ENCODE peak calls at places on chromosomes 12 and 14, in eight cellular contexts. W is activated CD4-positive, alpha-beta memory T cell treated with anti-CD3 and anti-CD28 coated beads, Interleukin-2, amount 10 ng/mL, durations not matched to agents 7 days and 5 days; A is Ammon's horn; Y is activated CD4-positive, alpha-beta T cell treated with anti-CD3 and anti-CD28 coated beads, Interleukin-2, amount 50 U/mL, for 1 hour; C is stimulated activated CD8-positive, alpha-beta memory T cell treated with anti-CD3 and anti-CD28 coated beads, Interleukin-15, amount 100 ng/mL, for 24 hours; S is amygdala; N is choroid plexus epithelial cell; O is 8988T. J is an unnamed sample.

GRCh38 chr12:124053855-124054254 is 80.8 kb downstream of the ZNF664 start:
- DNase-seq in S (no peak), N (peak), C (no peak), W (no peak), Y (no peak), O (no peak), A (peak), J (peak)

GRCh38 chr14:94489336-94489735 is 13.3 kb upstream of the SERPINA9 start:
- DNase-seq in C (no peak), W (no peak), Y (no peak), O (no peak), N (no peak), A (no peak), S (no peak), J (no peak)

GRCh38 chr14:98926151-98926550 is 345.8 kb downstream of the BCL11B start:
- DNase-seq in W (peak), S (no peak), A (no peak), O (no peak), N (no peak), C (no peak), Y (peak), J (no peak)

GRCh38 chr12:125184213-125184952 is 119.1 kb downstream of the AACS start:
- DNase-seq in O (no peak), C (no peak), Y (no peak), A (no peak), N (no peak), W (no peak), S (no peak), J (no peak)

GRCh38 chr12:18139989-18140596 is 50.1 kb upstream of the RERGL start:
- DNase-seq in Y (no peak), S (no peak), W (no peak), O (no peak), C (no peak), N (peak), A (peak), J (no peak)

GRCh38 chr14:53999061-53999488 is 42.5 kb upstream of the BMP4 start:
- DNase-seq in Y (no peak), W (no peak), A (no peak), S (no peak), C (no peak), N (peak), O (no peak), J (no peak)

GRCh38 chr14:69356903-69357543 is 41.1 kb downstream of the ERH start:
- DNase-seq in S (no peak), C (no peak), W (no peak), Y (no peak), O (no peak), A (no peak), N (no peak), J (no peak)

GRCh38 chr12:124567673-124568373 is 411 bp upstream of the NCOR2 start:
- DNase-seq in W (peak), Y (peak), C (peak), A (peak), S (peak), O (peak), N (peak), J (peak)

GRCh38 chr12:69475237-69475984 is 5.2 kb downstream of the FRS2 start:
- DNase-seq in S (no peak), A (peak), N (peak), O (no peak), C (no peak), Y (no peak), W (no peak), J (peak)

GRCh38 chr12:109637996-109638395 is 64.4 kb downstream of the MVK start:
- DNase-seq in Y (no peak), N (no peak), O (no peak), C (no peak), W (no peak), S (no peak), A (no peak), J (no peak)

GRCh38 chr14:77761205-77761931 is 412 bp upstream of the SNW1 start:
- DNase-seq in N (peak), S (no peak), A (peak), W (peak), O (no peak), Y (no peak), C (no peak), J (no peak)

GRCh38 chr14:95460647-95461478 is 55.6 kb downstream of the SYNE3 start:
- DNase-seq in S (peak), C (no peak), N (peak), Y (no peak), O (peak), A (peak), W (no peak), J (peak)

GRCh38 chr14:91417983-91418386 is 365 bp upstream of the CCDC88C start:
- DNase-seq in W (peak), Y (peak), N (no peak), S (no peak), C (no peak), O (peak), A (no peak), J (no peak)

GRCh38 chr14:97306785-97307246 is 509.6 kb downstream of the VRK1 start:
- DNase-seq in N (no peak), S (no peak), O (no peak), C (no peak), A (no peak), W (no peak), Y (no peak), J (no peak)

GRCh38 chr12:105100207-105100985 is 7.1 kb upstream of the WASHC4 start:
- DNase-seq in A (no peak), S (no peak), W (no peak), N (peak), Y (no peak), O (no peak), C (no peak), J (no peak)

GRCh38 chr14:37063467-37064240 is 108.8 kb downstream of the SLC25A21 start:
- DNase-seq in S (no peak), O (no peak), N (peak), C (no peak), W (no peak), A (no peak), Y (no peak), J (no peak)